ENCODE peak calls at places on chromosomes 7 and 10, in ten cellular contexts. T is CD4-positive, alpha-beta T cell; B is epithelial cell of prostate; R is activated CD4-positive, alpha-beta memory T cell treated with anti-CD3 and anti-CD28 coated beads for 36 hours; V is GM10248; Z is AG09319; M is coronary artery; E is B cell; S is epithelial cell of esophagus; P is bronchial epithelial cell. D is an unnamed sample.

GRCh38 chr10:103479135-103479534 is at the start of gene CALHM3:
- DNase-seq in V (no peak), M (no peak), T (no peak), E (no peak), B (no peak), Z (no peak), S (peak), P (peak), R (no peak), D (no peak)

GRCh38 chr7:139993592-139993991 is 69.2 kb downstream of the PARP12 start:
- DNase-seq in M (no peak), S (no peak), Z (no peak), V (no peak), B (no peak), T (no peak), P (no peak), E (no peak), R (no peak), D (no peak)

GRCh38 chr10:18666810-18667209 is 7.6 kb downstream of the ARL5B start:
- DNase-seq in M (no peak), T (no peak), B (peak), Z (no peak), S (peak), V (no peak), R (no peak), P (peak), E (no peak), D (peak)

GRCh38 chr7:65239707-65240352 is 133.8 kb upstream of the ZNF92 start:
- DNase-seq in M (no peak), Z (no peak), V (no peak), T (no peak), E (no peak), B (no peak), S (no peak), P (no peak), R (no peak), D (no peak)

GRCh38 chr7:101634196-101634717 is 5.2 kb upstream of the MYL10 start:
- DNase-seq in S (no peak), M (no peak), T (no peak), V (no peak), P (no peak), E (no peak), Z (no peak), B (no peak), R (no peak), D (no peak)

GRCh38 chr7:142788303-142789286 is 17.8 kb downstream of the PRSS2 start:
- DNase-seq in R (peak), T (no peak), M (no peak), B (no peak), S (no peak), V (no peak), E (no peak), P (no peak), Z (no peak), D (no peak)

GRCh38 chr10:93815304-93816091 is 57.8 kb downstream of the LGI1 start:
- DNase-seq in Z (no peak), P (no peak), R (no peak), M (no peak), T (no peak), V (no peak), S (no peak), E (no peak), B (no peak), D (no peak)

GRCh38 chr7:23654508-23654907 is 25.5 kb upstream of the FAM221A start:
- DNase-seq in E (no peak), S (peak), P (peak), T (no peak), M (no peak), V (no peak), Z (no peak), R (no peak), B (no peak), D (no peak)

GRCh38 chr7:142301923-142302550 is 44.2 kb upstream of the PRSS58 start:
- DNase-seq in E (no peak), M (no peak), P (peak), S (peak), B (no peak), R (no peak), T (no peak), V (peak), Z (no peak), D (no peak)

GRCh38 chr7:118969370-118969769 is 744.9 kb downstream of the ANKRD7 start:
- DNase-seq in B (no peak), T (no peak), R (no peak), M (no peak), E (no peak), S (no peak), Z (no peak), V (no peak), P (no peak), D (no peak)

GRCh38 chr7:130708001-130708400 is 21.7 kb upstream of the TSGA13 start:
- DNase-seq in S (no peak), P (no peak), M (no peak), T (no peak), V (no peak), Z (no peak), E (no peak), B (no peak), R (no peak), D (no peak)

GRCh38 chr10:43649149-43649523 is 455 bp upstream of the ZNF32 start:
- DNase-seq in E (no peak), Z (no peak), V (no peak), M (no peak), S (no peak), B (no peak), T (no peak), R (no peak), P (peak), D (no peak)

GRCh38 chr10:13453896-13454295 is 74.9 kb downstream of the BEND7 start:
- DNase-seq in B (no peak), R (peak), E (peak), V (peak), S (no peak), T (no peak), Z (no peak), M (no peak), P (peak), D (no peak)

GRCh38 chr10:29688230-29688634 is 53.5 kb upstream of the SVIL start:
- DNase-seq in Z (no peak), P (no peak), T (no peak), M (no peak), R (no peak), E (no peak), V (no peak), B (no peak), S (peak), D (peak)

GRCh38 chr10:3471927-3472704 is 299.5 kb upstream of the PITRM1 start:
- DNase-seq in P (peak), V (no peak), E (peak), B (peak), M (no peak), T (no peak), S (peak), Z (no peak), R (peak), D (no peak)

GRCh38 chr10:17430647-17431355 is 23.6 kb downstream of the ST8SIA6 start:
- DNase-seq in Z (peak), E (peak), V (peak), R (peak), M (peak), T (peak), S (peak), B (no peak), P (peak), D (peak)

GRCh38 chr10:118543714-118544400 is 51.6 kb downstream of the PRLHR start:
- DNase-seq in R (peak), E (no peak), P (peak), T (peak), S (peak), M (no peak), Z (no peak), B (no peak), V (peak), D (no peak)

D was measured in skeletal muscle cell.